ENCODE peak calls at places on chromosomes 11 and 22, in seven cellular contexts. One of them, this sample, is unnamed.

GRCh38 chr11:60899021-60899936 is 7.1 kb downstream of the PRPF19 start:
- DNase-seq in dermis blood vessel endothelial cell: peak
- DNase-seq in H1: peak
- DNase-seq in HCT116: peak
- DNase-seq in breast epithelium: no peak
- DNase-seq in globus pallidus: no peak
- DNase-seq in AG20443: peak
- DNase-seq in this sample: peak

GRCh38 chr11:126731526-126731925 is 269.0 kb downstream of the KIRREL3 start:
- DNase-seq in dermis blood vessel endothelial cell: no peak
- DNase-seq in H1: no peak
- DNase-seq in HCT116: no peak
- DNase-seq in breast epithelium: no peak
- DNase-seq in globus pallidus: no peak
- DNase-seq in AG20443: no peak
- DNase-seq in this sample: no peak

GRCh38 chr11:17991799-17992433 is 20.9 kb downstream of the SERGEF start:
- DNase-seq in dermis blood vessel endothelial cell: peak
- DNase-seq in H1: no peak
- DNase-seq in HCT116: peak
- DNase-seq in breast epithelium: no peak
- DNase-seq in globus pallidus: no peak
- DNase-seq in AG20443: peak
- DNase-seq in this sample: peak

GRCh38 chr11:203056-203944 is 3.9 kb downstream of the BET1L start:
- DNase-seq in dermis blood vessel endothelial cell: no peak
- DNase-seq in H1: peak
- DNase-seq in HCT116: no peak
- DNase-seq in breast epithelium: peak
- DNase-seq in globus pallidus: no peak
- DNase-seq in AG20443: no peak
- DNase-seq in this sample: no peak

GRCh38 chr11:89436071-89436470 is 55.1 kb downstream of the NOX4 start:
- DNase-seq in dermis blood vessel endothelial cell: peak
- DNase-seq in H1: no peak
- DNase-seq in HCT116: no peak
- DNase-seq in breast epithelium: no peak
- DNase-seq in globus pallidus: no peak
- DNase-seq in AG20443: peak
- DNase-seq in this sample: peak

GRCh38 chr11:21622995-21623394 is 569.9 kb upstream of the ANO5 start:
- DNase-seq in dermis blood vessel endothelial cell: no peak
- DNase-seq in H1: no peak
- DNase-seq in HCT116: no peak
- DNase-seq in breast epithelium: no peak
- DNase-seq in globus pallidus: no peak
- DNase-seq in AG20443: no peak
- DNase-seq in this sample: peak

GRCh38 chr11:9787981-9788521 is 124.2 kb downstream of the SWAP70 start:
- DNase-seq in dermis blood vessel endothelial cell: no peak
- DNase-seq in H1: no peak
- DNase-seq in HCT116: no peak
- DNase-seq in breast epithelium: no peak
- DNase-seq in globus pallidus: peak
- DNase-seq in AG20443: peak
- DNase-seq in this sample: peak

GRCh38 chr11:102771351-102771750 is 9.1 kb downstream of the MMP10 start:
- DNase-seq in dermis blood vessel endothelial cell: no peak
- DNase-seq in H1: no peak
- DNase-seq in HCT116: no peak
- DNase-seq in breast epithelium: no peak
- DNase-seq in globus pallidus: no peak
- DNase-seq in AG20443: no peak
- DNase-seq in this sample: no peak

GRCh38 chr11:116503216-116504160 is 269.3 kb downstream of the BUD13 start:
- DNase-seq in dermis blood vessel endothelial cell: no peak
- DNase-seq in H1: peak
- DNase-seq in HCT116: no peak
- DNase-seq in breast epithelium: no peak
- DNase-seq in globus pallidus: no peak
- DNase-seq in AG20443: no peak
- DNase-seq in this sample: no peak

GRCh38 chr11:126317681-126318641 is 14.1 kb downstream of the DCPS start:
- DNase-seq in dermis blood vessel endothelial cell: no peak
- DNase-seq in H1: no peak
- DNase-seq in HCT116: no peak
- DNase-seq in breast epithelium: peak
- DNase-seq in globus pallidus: peak
- DNase-seq in AG20443: peak
- DNase-seq in this sample: peak

GRCh38 chr11:46248270-46249102 is 29.0 kb upstream of the CREB3L1 start:
- DNase-seq in dermis blood vessel endothelial cell: peak
- DNase-seq in H1: no peak
- DNase-seq in HCT116: peak
- DNase-seq in breast epithelium: no peak
- DNase-seq in globus pallidus: no peak
- DNase-seq in AG20443: peak
- DNase-seq in this sample: peak

GRCh38 chr22:48070760-48071159 is 1308.3 kb downstream of the TBC1D22A start:
- DNase-seq in dermis blood vessel endothelial cell: no peak
- DNase-seq in H1: no peak
- DNase-seq in HCT116: no peak
- DNase-seq in breast epithelium: no peak
- DNase-seq in globus pallidus: no peak
- DNase-seq in AG20443: no peak
- DNase-seq in this sample: no peak

GRCh38 chr22:17601031-17601430 is 27.5 kb downstream of the ATP6V1E1 start:
- DNase-seq in dermis blood vessel endothelial cell: no peak
- DNase-seq in H1: no peak
- DNase-seq in HCT116: no peak
- DNase-seq in breast epithelium: no peak
- DNase-seq in globus pallidus: no peak
- DNase-seq in AG20443: no peak
- DNase-seq in this sample: peak

GRCh38 chr11:73285721-73286120 is 13.6 kb downstream of the P2RY6 start:
- DNase-seq in dermis blood vessel endothelial cell: no peak
- DNase-seq in H1: no peak
- DNase-seq in HCT116: no peak
- DNase-seq in breast epithelium: no peak
- DNase-seq in globus pallidus: no peak
- DNase-seq in AG20443: no peak
- DNase-seq in this sample: no peak

GRCh38 chr11:78161937-78162336 is 22.5 kb upstream of the ALG8 start:
- DNase-seq in dermis blood vessel endothelial cell: peak
- DNase-seq in H1: no peak
- DNase-seq in HCT116: no peak
- DNase-seq in breast epithelium: no peak
- DNase-seq in globus pallidus: no peak
- DNase-seq in AG20443: no peak
- DNase-seq in this sample: no peak

GRCh38 chr11:81700061-81700460 is 1033.6 kb downstream of the FAM181B start:
- DNase-seq in dermis blood vessel endothelial cell: no peak
- DNase-seq in H1: no peak
- DNase-seq in HCT116: no peak
- DNase-seq in breast epithelium: no peak
- DNase-seq in globus pallidus: no peak
- DNase-seq in AG20443: no peak
- DNase-seq in this sample: no peak

GRCh38 chr22:48089601-48090331 is 1327.3 kb downstream of the TBC1D22A start:
- DNase-seq in dermis blood vessel endothelial cell: no peak
- DNase-seq in H1: no peak
- DNase-seq in HCT116: no peak
- DNase-seq in breast epithelium: peak
- DNase-seq in globus pallidus: no peak
- DNase-seq in AG20443: peak
- DNase-seq in this sample: peak

GRCh38 chr22:22578702-22579424 is 19.8 kb upstream of the PRAME start:
- DNase-seq in dermis blood vessel endothelial cell: peak
- DNase-seq in H1: no peak
- DNase-seq in HCT116: no peak
- DNase-seq in breast epithelium: no peak
- DNase-seq in globus pallidus: no peak
- DNase-seq in AG20443: peak
- DNase-seq in this sample: no peak

GRCh38 chr11:43984519-43985385 is 42.3 kb downstream of the C11orf96 start:
- DNase-seq in dermis blood vessel endothelial cell: no peak
- DNase-seq in H1: no peak
- DNase-seq in HCT116: no peak
- DNase-seq in breast epithelium: no peak
- DNase-seq in globus pallidus: no peak
- DNase-seq in AG20443: no peak
- DNase-seq in this sample: no peak

GRCh38 chr11:57324154-57324885 is 432 bp downstream of the TNKS1BP1 start:
- DNase-seq in dermis blood vessel endothelial cell: peak
- DNase-seq in H1: peak
- DNase-seq in HCT116: no peak
- DNase-seq in breast epithelium: no peak
- DNase-seq in globus pallidus: peak
- DNase-seq in AG20443: peak
- DNase-seq in this sample: peak

GRCh38 chr11:86591631-86592030 is 80.8 kb downstream of the ME3 start:
- DNase-seq in dermis blood vessel endothelial cell: no peak
- DNase-seq in H1: no peak
- DNase-seq in HCT116: no peak
- DNase-seq in breast epithelium: no peak
- DNase-seq in globus pallidus: no peak
- DNase-seq in AG20443: no peak
- DNase-seq in this sample: no peak

GRCh38 chr11:66546368-66546965 is at the start of gene ACTN3:
- DNase-seq in dermis blood vessel endothelial cell: no peak
- DNase-seq in H1: peak
- DNase-seq in HCT116: no peak
- DNase-seq in breast epithelium: no peak
- DNase-seq in globus pallidus: no peak
- DNase-seq in AG20443: peak
- DNase-seq in this sample: no peak

GRCh38 chr11:132032555-132032954 is 662.1 kb downstream of the NTM start:
- DNase-seq in dermis blood vessel endothelial cell: no peak
- DNase-seq in H1: no peak
- DNase-seq in HCT116: no peak
- DNase-seq in breast epithelium: no peak
- DNase-seq in globus pallidus: no peak
- DNase-seq in AG20443: no peak
- DNase-seq in this sample: no peak

GRCh38 chr11:118005224-118006152 is 19.3 kb downstream of the IL10RA start:
- DNase-seq in dermis blood vessel endothelial cell: no peak
- DNase-seq in H1: peak
- DNase-seq in HCT116: no peak
- DNase-seq in breast epithelium: no peak
- DNase-seq in globus pallidus: no peak
- DNase-seq in AG20443: no peak
- DNase-seq in this sample: no peak

GRCh38 chr11:5367461-5368074 is 16.0 kb upstream of the OR51M1 start:
- DNase-seq in dermis blood vessel endothelial cell: no peak
- DNase-seq in H1: no peak
- DNase-seq in HCT116: no peak
- DNase-seq in breast epithelium: no peak
- DNase-seq in globus pallidus: no peak
- DNase-seq in AG20443: peak
- DNase-seq in this sample: peak

GRCh38 chr22:25644122-25644521 is 79.6 kb downstream of the GRK3 start:
- DNase-seq in dermis blood vessel endothelial cell: no peak
- DNase-seq in H1: no peak
- DNase-seq in HCT116: no peak
- DNase-seq in breast epithelium: no peak
- DNase-seq in globus pallidus: no peak
- DNase-seq in AG20443: no peak
- DNase-seq in this sample: peak

GRCh38 chr11:20289732-20290131 is 73.8 kb upstream of the HTATIP2 start:
- DNase-seq in dermis blood vessel endothelial cell: no peak
- DNase-seq in H1: no peak
- DNase-seq in HCT116: no peak
- DNase-seq in breast epithelium: no peak
- DNase-seq in globus pallidus: no peak
- DNase-seq in AG20443: no peak
- DNase-seq in this sample: no peak

GRCh38 chr11:104798794-104799193 is 99.5 kb downstream of the CASP12 start:
- DNase-seq in dermis blood vessel endothelial cell: no peak
- DNase-seq in H1: no peak
- DNase-seq in HCT116: no peak
- DNase-seq in breast epithelium: no peak
- DNase-seq in globus pallidus: no peak
- DNase-seq in AG20443: no peak
- DNase-seq in this sample: no peak

GRCh38 chr11:118281284-118281683 is 17.2 kb upstream of the MPZL2 start:
- DNase-seq in dermis blood vessel endothelial cell: no peak
- DNase-seq in H1: no peak
- DNase-seq in HCT116: no peak
- DNase-seq in breast epithelium: no peak
- DNase-seq in globus pallidus: no peak
- DNase-seq in AG20443: no peak
- DNase-seq in this sample: no peak

GRCh38 chr22:24153353-24153752 is 27.9 kb upstream of the SUSD2 start:
- DNase-seq in dermis blood vessel endothelial cell: peak
- DNase-seq in H1: no peak
- DNase-seq in HCT116: no peak
- DNase-seq in breast epithelium: no peak
- DNase-seq in globus pallidus: no peak
- DNase-seq in AG20443: no peak
- DNase-seq in this sample: no peak

GRCh38 chr11:61910473-61911123 is 6.8 kb downstream of the RAB3IL1 start:
- DNase-seq in dermis blood vessel endothelial cell: no peak
- DNase-seq in H1: no peak
- DNase-seq in HCT116: no peak
- DNase-seq in breast epithelium: no peak
- DNase-seq in globus pallidus: no peak
- DNase-seq in AG20443: no peak
- DNase-seq in this sample: no peak

GRCh38 chr11:97087419-97087818 is 697.6 kb downstream of the JRKL start:
- DNase-seq in dermis blood vessel endothelial cell: no peak
- DNase-seq in H1: no peak
- DNase-seq in HCT116: no peak
- DNase-seq in breast epithelium: no peak
- DNase-seq in globus pallidus: no peak
- DNase-seq in AG20443: no peak
- DNase-seq in this sample: no peak

GRCh38 chr22:46057762-46058420 is 80.9 kb upstream of the WNT7B start:
- DNase-seq in dermis blood vessel endothelial cell: peak
- DNase-seq in H1: no peak
- DNase-seq in HCT116: no peak
- DNase-seq in breast epithelium: peak
- DNase-seq in globus pallidus: peak
- DNase-seq in AG20443: no peak
- DNase-seq in this sample: peak

GRCh38 chr22:36347094-36347493 is 40.7 kb downstream of the MYH9 start:
- DNase-seq in dermis blood vessel endothelial cell: no peak
- DNase-seq in H1: no peak
- DNase-seq in HCT116: no peak
- DNase-seq in breast epithelium: no peak
- DNase-seq in globus pallidus: no peak
- DNase-seq in AG20443: no peak
- DNase-seq in this sample: no peak

GRCh38 chr11:129090056-129090455 is 102.1 kb downstream of the ARHGAP32 start:
- DNase-seq in dermis blood vessel endothelial cell: no peak
- DNase-seq in H1: no peak
- DNase-seq in HCT116: no peak
- DNase-seq in breast epithelium: no peak
- DNase-seq in globus pallidus: no peak
- DNase-seq in AG20443: peak
- DNase-seq in this sample: peak

GRCh38 chr11:11380883-11381282 is 27.8 kb upstream of the CSNK2A3 start:
- DNase-seq in dermis blood vessel endothelial cell: no peak
- DNase-seq in H1: no peak
- DNase-seq in HCT116: no peak
- DNase-seq in breast epithelium: no peak
- DNase-seq in globus pallidus: no peak
- DNase-seq in AG20443: no peak
- DNase-seq in this sample: no peak

GRCh38 chr22:47787501-47788227 is 1025.2 kb downstream of the TBC1D22A start:
- DNase-seq in dermis blood vessel endothelial cell: no peak
- DNase-seq in H1: peak
- DNase-seq in HCT116: no peak
- DNase-seq in breast epithelium: no peak
- DNase-seq in globus pallidus: no peak
- DNase-seq in AG20443: peak
- DNase-seq in this sample: no peak

GRCh38 chr22:38262051-38262795 is 10.6 kb downstream of the TMEM184B start:
- DNase-seq in dermis blood vessel endothelial cell: peak
- DNase-seq in H1: peak
- DNase-seq in HCT116: no peak
- DNase-seq in breast epithelium: peak
- DNase-seq in globus pallidus: peak
- DNase-seq in AG20443: peak
- DNase-seq in this sample: no peak